ENCODE peak calls at places on chromosomes 3 and 15, in ten cellular contexts. J is neuronal stem cell, L is H9, C is GM23338, O is mesenchymal stem cell, Z is IMR-90, S is A549, Q is SK-N-SH, M is GM23248, V is Karpas-422. F is an unnamed sample.

GRCh38 chr3:197399486-197399885 is 101.1 kb upstream of the DLG1 start:
- DNase-seq in J (no peak), L (no peak), C (no peak), O (no peak), Z (no peak), S (no peak), Q (peak), M (no peak), V (no peak), F (no peak)

GRCh38 chr3:142987080-142987700 is 14.2 kb upstream of the U2SURP start:
- DNase-seq in J (no peak), L (no peak), C (peak), O (peak), Z (peak), S (peak), Q (peak), M (peak), V (peak), F (peak)

GRCh38 chr3:50160561-50160983 is 5.4 kb downstream of the SEMA3F start:
- DNase-seq in J (no peak), L (no peak), C (no peak), O (no peak), Z (no peak), S (no peak), Q (no peak), M (no peak), V (no peak), F (no peak)

GRCh38 chr3:128786434-128787020 is 60.5 kb downstream of the RAB7A start:
- DNase-seq in J (no peak), L (no peak), C (no peak), O (peak), Z (peak), S (no peak), Q (no peak), M (peak), V (no peak), F (no peak)

GRCh38 chr3:71088019-71088711 is 495.4 kb downstream of the FOXP1 start:
- DNase-seq in J (no peak), L (no peak), C (no peak), O (no peak), Z (no peak), S (no peak), Q (no peak), M (no peak), V (no peak), F (no peak)

GRCh38 chr15:83206971-83207621 is 527 bp downstream of the HDGFL3 start:
- DNase-seq in J (peak), L (peak), C (peak), O (peak), Z (no peak), S (peak), Q (peak), M (peak), V (no peak), F (peak)

GRCh38 chr3:53089511-53089910 is 40.7 kb downstream of the RFT1 start:
- DNase-seq in J (no peak), L (no peak), C (no peak), O (no peak), Z (no peak), S (no peak), Q (no peak), M (no peak), V (no peak), F (no peak)

GRCh38 chr3:183487896-183488295 is 59.5 kb upstream of the MCF2L2 start:
- DNase-seq in J (no peak), L (no peak), C (no peak), O (no peak), Z (no peak), S (no peak), Q (no peak), M (no peak), V (no peak), F (no peak)

GRCh38 chr15:68484696-68485400 is 52.9 kb upstream of the ITGA11 start:
- DNase-seq in J (no peak), L (no peak), C (no peak), O (peak), Z (peak), S (no peak), Q (no peak), M (peak), V (no peak), F (no peak)

GRCh38 chr3:150528359-150528797 is 17.9 kb downstream of the SERP1 start:
- DNase-seq in J (no peak), L (no peak), C (no peak), O (peak), Z (peak), S (no peak), Q (peak), M (peak), V (peak), F (peak)

GRCh38 chr15:85318048-85318731 is 62.2 kb upstream of the AKAP13 start:
- DNase-seq in J (no peak), L (no peak), C (no peak), O (peak), Z (peak), S (peak), Q (no peak), M (peak), V (peak), F (peak)

GRCh38 chr3:188400494-188401243 is 246.7 kb downstream of the LPP start:
- DNase-seq in J (no peak), L (no peak), C (no peak), O (peak), Z (no peak), S (no peak), Q (no peak), M (no peak), V (no peak), F (no peak)

GRCh38 chr15:90249123-90249863 is at the start of gene TTLL13:
- DNase-seq in J (peak), L (peak), C (peak), O (peak), Z (peak), S (peak), Q (peak), M (peak), V (peak), F (peak)

GRCh38 chr15:90248760-90249122 is 615 bp upstream of the TTLL13 start:
- DNase-seq in J (no peak), L (no peak), C (peak), O (peak), Z (no peak), S (no peak), Q (no peak), M (no peak), V (no peak), F (no peak)
- H3K4me2 ChIP-seq in J (no peak), L (peak), C (peak), O (no peak), Z (no peak), S (peak), Q (peak), M (peak), V (no peak), F (peak)

GRCh38 chr3:195838714-195839113 is 27.0 kb upstream of the MUC4 start:
- DNase-seq in J (no peak), L (no peak), C (no peak), O (no peak), Z (no peak), S (no peak), Q (no peak), M (no peak), V (no peak), F (no peak)
- H3K4me2 ChIP-seq in J (no peak), L (no peak), C (no peak), O (no peak), Z (no peak), S (no peak), Q (no peak), M (no peak), V (no peak), F (no peak)

GRCh38 chr3:22713936-22714335 is 489.2 kb upstream of the UBE2E2 start:
- DNase-seq in J (no peak), L (no peak), C (no peak), O (peak), Z (peak), S (peak), Q (no peak), M (peak), V (no peak), F (peak)
- H3K4me2 ChIP-seq in J (no peak), L (no peak), C (no peak), O (no peak), Z (no peak), S (peak), Q (no peak), M (no peak), V (no peak), F (peak)

DNA sequence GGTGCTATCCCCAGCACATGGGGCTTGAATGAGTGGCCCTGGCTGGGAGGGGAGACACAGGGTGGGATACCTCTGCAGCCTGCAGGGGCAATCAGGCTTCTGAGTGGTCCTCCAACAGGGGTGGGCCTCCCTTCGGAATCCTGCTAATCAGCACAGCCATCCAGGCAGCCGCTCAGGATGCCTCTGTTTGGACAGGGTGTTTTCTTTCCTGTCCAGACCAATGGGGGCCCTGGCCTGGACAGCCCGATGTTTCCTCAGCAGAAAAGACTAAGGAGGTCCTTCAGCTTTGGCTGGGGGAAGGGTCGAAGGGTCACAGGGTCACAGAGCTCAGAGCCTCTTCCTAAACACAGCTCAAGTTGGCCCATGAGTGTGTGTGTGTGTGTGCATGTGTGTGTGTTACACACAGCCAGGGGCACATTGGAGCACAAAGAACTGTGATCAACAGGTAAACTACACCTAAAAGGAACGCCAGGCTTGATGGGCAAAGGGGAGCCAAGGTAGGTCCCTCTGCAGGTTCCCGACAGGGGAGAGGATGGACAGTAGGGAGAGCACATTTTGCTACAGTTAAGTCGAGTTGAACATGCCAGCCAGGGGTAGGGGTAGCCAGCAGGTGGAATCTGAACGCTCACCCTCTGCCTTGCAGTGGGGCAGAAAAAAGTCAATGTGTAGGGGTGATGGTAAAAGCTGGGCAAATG is 1.1 kb upstream of the HAPLN3 start:
- DNase-seq in J (no peak), L (no peak), C (no peak), O (no peak), Z (no peak), S (no peak), Q (no peak), M (no peak), V (no peak), F (no peak)
- H3K4me2 ChIP-seq in J (no peak), L (no peak), C (peak), O (no peak), Z (no peak), S (peak), Q (no peak), M (no peak), V (no peak), F (no peak)

DNA sequence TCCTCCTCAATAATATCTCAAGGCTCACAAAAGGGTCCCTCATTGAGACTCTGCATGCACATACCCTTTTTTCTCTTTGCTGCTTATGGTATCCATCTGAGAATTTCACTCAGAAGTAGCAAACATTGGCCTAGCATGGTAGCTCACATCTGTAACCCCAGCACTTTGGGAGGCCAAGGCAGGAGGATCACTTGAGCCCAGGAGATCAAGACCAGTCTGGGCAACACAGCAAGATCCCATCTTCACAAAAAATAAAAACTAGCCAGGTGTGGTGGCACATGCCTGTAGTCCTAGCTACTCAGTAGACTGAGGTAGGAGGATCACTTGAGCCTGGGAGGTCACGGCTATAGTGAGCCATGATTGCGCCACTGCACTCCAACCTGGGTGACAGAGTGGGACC is 11.7 kb downstream of the LRIG1 start:
- DNase-seq in J (no peak), L (no peak), C (no peak), O (no peak), Z (no peak), S (no peak), Q (no peak), M (no peak), V (no peak), F (no peak)
- H3K4me2 ChIP-seq in J (no peak), L (no peak), C (no peak), O (no peak), Z (no peak), S (no peak), Q (no peak), M (no peak), V (no peak), F (no peak)